ENCODE peak calls at places on chromosomes 16 and 17, in four cellular contexts. One of them, this sample, is unnamed.

GRCh38 chr16:4411684-4412083 is 4.7 kb downstream of the CORO7 start:
- DNase-seq in left ventricle myocardium superior: peak; percentile 90
- DNase-seq in erythroblast: no peak
- DNase-seq in T1000: no peak
- DNase-seq in this sample: no peak

GRCh38 chr16:3235856-3236669 is 1.1 kb upstream of the ZNF200 start:
- DNase-seq in T1000: peak; percentile 14
- DNase-seq in left ventricle myocardium superior: peak; percentile 35
- DNase-seq in erythroblast: peak; percentile 32
- DNase-seq in this sample: peak; percentile 34

GRCh38 chr17:4735825-4736651 is 3.6 kb upstream of the ZMYND15 start:
- DNase-seq in T1000: no peak
- DNase-seq in left ventricle myocardium superior: no peak
- DNase-seq in erythroblast: no peak
- DNase-seq in this sample: peak; percentile 52

GRCh38 chr16:23508589-23509440 is 1.5 kb downstream of the GGA2 start:
- DNase-seq in T1000: no peak
- DNase-seq in left ventricle myocardium superior: no peak
- DNase-seq in erythroblast: peak; percentile 76
- DNase-seq in this sample: peak; percentile 38

GRCh38 chr17:50259484-50260324 is 14.6 kb upstream of the TMEM92 start:
- DNase-seq in erythroblast: no peak
- DNase-seq in left ventricle myocardium superior: no peak
- DNase-seq in T1000: no peak
- DNase-seq in this sample: no peak

GRCh38 chr16:86635181-86635580 is 56.8 kb downstream of the FOXL1 start:
- DNase-seq in T1000: no peak
- DNase-seq in left ventricle myocardium superior: no peak
- DNase-seq in erythroblast: no peak
- DNase-seq in this sample: peak; percentile 12

GRCh38 chr17:42421479-42422332 is 1.4 kb downstream of the CAVIN1 start:
- DNase-seq in T1000: peak; percentile 62
- DNase-seq in left ventricle myocardium superior: peak; percentile 79
- DNase-seq in erythroblast: no peak
- DNase-seq in this sample: peak; percentile 35

GRCh38 chr16:2163211-2163881 is 7.8 kb downstream of the TRAF7 start:
- DNase-seq in T1000: no peak
- DNase-seq in erythroblast: no peak
- DNase-seq in left ventricle myocardium superior: no peak
- DNase-seq in this sample: no peak

GRCh38 chr16:85708338-85708737 is 19.6 kb upstream of the GINS2 start:
- DNase-seq in erythroblast: no peak
- DNase-seq in T1000: no peak
- DNase-seq in left ventricle myocardium superior: no peak
- DNase-seq in this sample: no peak

GRCh38 chr17:44844390-44844830 is 3.3 kb upstream of the HIGD1B start:
- DNase-seq in T1000: no peak
- DNase-seq in erythroblast: no peak
- DNase-seq in left ventricle myocardium superior: peak; percentile 61
- DNase-seq in this sample: no peak

GRCh38 chr17:68792042-68792685 is 163.0 kb downstream of the ABCA8 start:
- DNase-seq in T1000: no peak
- DNase-seq in left ventricle myocardium superior: no peak
- DNase-seq in erythroblast: no peak
- DNase-seq in this sample: no peak

GRCh38 chr16:24955975-24956731 is 59.0 kb downstream of the ARHGAP17 start:
- DNase-seq in left ventricle myocardium superior: no peak
- DNase-seq in T1000: no peak
- DNase-seq in erythroblast: no peak
- DNase-seq in this sample: peak; percentile 4

GRCh38 chr17:4744999-4745969 is 5.6 kb upstream of the CXCL16 start:
- DNase-seq in erythroblast: no peak
- DNase-seq in left ventricle myocardium superior: peak; percentile 33
- DNase-seq in T1000: no peak
- DNase-seq in this sample: no peak

GRCh38 chr17:38742431-38743308 is 5.5 kb downstream of the PCGF2 start:
- DNase-seq in erythroblast: peak; percentile 31
- DNase-seq in T1000: no peak
- DNase-seq in left ventricle myocardium superior: peak; percentile 47
- DNase-seq in this sample: no peak